ENCODE peak calls at places on chromosomes 7 and 10, in eight cellular contexts. K, E, T, U, J, V, S and X are unnamed samples.

GRCh38 chr10:95841711-95842498 is 65.9 kb upstream of the CC2D2B start:
- DNase-seq in V (peak; percentile 19), S (no peak), K (no peak), E (no peak), T (no peak), U (no peak), J (no peak), X (no peak)

GRCh38 chr7:665251-665650 is 61.2 kb upstream of the DNAAF5 start:
- DNase-seq in S (no peak), T (no peak), V (no peak), E (no peak), J (no peak), K (no peak), U (no peak), X (no peak)

GRCh38 chr7:2157473-2158279 is 75.1 kb downstream of the MAD1L1 start:
- DNase-seq in U (peak; percentile 47), T (no peak), S (peak; percentile 56), K (peak; percentile 97), J (peak; percentile 52), E (peak; percentile 43), V (peak; percentile 95), X (peak; percentile 45)

GRCh38 chr10:121994429-121994881 is 5.5 kb downstream of the TACC2 start:
- DNase-seq in V (no peak), S (peak; percentile 52), U (peak; percentile 42), E (peak; percentile 82), J (no peak), K (no peak), T (no peak), X (peak; percentile 72)

GRCh38 chr10:52466464-52466863 is 152.4 kb downstream of the DKK1 start:
- DNase-seq in K (no peak), S (no peak), U (no peak), J (peak; percentile 17), T (no peak), V (no peak), E (no peak), X (peak; percentile 40)

GRCh38 chr7:30521532-30521931 is 16.9 kb upstream of the GGCT start:
- DNase-seq in V (peak; percentile 14), S (peak; percentile 77), T (no peak), K (no peak), J (peak; percentile 80), E (peak; percentile 70), U (no peak), X (peak; percentile 75)

GRCh38 chr7:70614237-70614984 is 517.5 kb upstream of the GALNT17 start:
- DNase-seq in J (peak; percentile 91), K (peak; percentile 91), U (peak; percentile 47), V (peak; percentile 56), T (no peak), E (peak; percentile 92), S (peak; percentile 80), X (peak; percentile 92)

GRCh38 chr10:131163444-131163843 is 148.1 kb downstream of the TCERG1L start:
- DNase-seq in U (no peak), V (no peak), J (no peak), E (no peak), K (no peak), S (no peak), T (no peak), X (no peak)

GRCh38 chr7:158726277-158726807 is 21.7 kb upstream of the NCAPG2 start:
- DNase-seq in T (no peak), J (no peak), S (no peak), E (no peak), V (no peak), K (no peak), U (no peak), X (no peak)

GRCh38 chr10:51007781-51008180 is 66.5 kb upstream of the PRKG1 start:
- DNase-seq in T (no peak), U (no peak), E (no peak), K (no peak), S (no peak), V (no peak), J (no peak), X (no peak)